ENCODE peak calls at places on chromosomes 7 and 10, in ten cellular contexts. One of them, this sample, is unnamed.

GRCh38 chr7:121485457-121486243 is 89.5 kb upstream of the FAM3C start:
- DNase-seq in foreskin fibroblast: peak
- DNase-seq in suprapubic skin: no peak
- DNase-seq in progenitor cell of endocrine pancreas: no peak
- DNase-seq in breast epithelium: no peak
- DNase-seq in Calu3: no peak
- DNase-seq in CD8-positive, alpha-beta T cell: no peak
- DNase-seq in GM06990: no peak
- DNase-seq in transverse colon: no peak
- DNase-seq in CD4-positive, alpha-beta T cell: no peak
- DNase-seq in this sample: no peak

GRCh38 chr7:4837041-4837813 is 24.6 kb downstream of the PAPOLB start:
- DNase-seq in foreskin fibroblast: peak
- DNase-seq in suprapubic skin: no peak
- DNase-seq in progenitor cell of endocrine pancreas: no peak
- DNase-seq in breast epithelium: peak
- DNase-seq in Calu3: no peak
- DNase-seq in CD8-positive, alpha-beta T cell: no peak
- DNase-seq in GM06990: no peak
- DNase-seq in transverse colon: no peak
- DNase-seq in CD4-positive, alpha-beta T cell: no peak
- DNase-seq in this sample: no peak

GRCh38 chr10:129641982-129642381 is 174.9 kb downstream of the MGMT start:
- DNase-seq in foreskin fibroblast: no peak
- DNase-seq in suprapubic skin: no peak
- DNase-seq in progenitor cell of endocrine pancreas: no peak
- DNase-seq in breast epithelium: no peak
- DNase-seq in Calu3: no peak
- DNase-seq in CD8-positive, alpha-beta T cell: no peak
- DNase-seq in GM06990: no peak
- DNase-seq in transverse colon: no peak
- DNase-seq in CD4-positive, alpha-beta T cell: no peak
- DNase-seq in this sample: no peak

GRCh38 chr7:54788664-54789063 is 29.7 kb upstream of the SEC61G start:
- DNase-seq in foreskin fibroblast: peak
- DNase-seq in suprapubic skin: no peak
- DNase-seq in progenitor cell of endocrine pancreas: no peak
- DNase-seq in breast epithelium: no peak
- DNase-seq in Calu3: peak
- DNase-seq in CD8-positive, alpha-beta T cell: no peak
- DNase-seq in GM06990: no peak
- DNase-seq in transverse colon: peak
- DNase-seq in CD4-positive, alpha-beta T cell: no peak
- DNase-seq in this sample: no peak

GRCh38 chr7:26153823-26154783 is 2.1 kb downstream of the NFE2L3 start:
- DNase-seq in foreskin fibroblast: peak
- DNase-seq in suprapubic skin: peak
- DNase-seq in progenitor cell of endocrine pancreas: no peak
- DNase-seq in breast epithelium: no peak
- DNase-seq in Calu3: peak
- DNase-seq in CD8-positive, alpha-beta T cell: no peak
- DNase-seq in GM06990: no peak
- DNase-seq in transverse colon: peak
- DNase-seq in CD4-positive, alpha-beta T cell: no peak
- DNase-seq in this sample: peak

GRCh38 chr7:76260171-76260703 is 42.2 kb upstream of the HSPB1 start:
- DNase-seq in foreskin fibroblast: peak
- DNase-seq in suprapubic skin: no peak
- DNase-seq in progenitor cell of endocrine pancreas: peak
- DNase-seq in breast epithelium: no peak
- DNase-seq in Calu3: peak
- DNase-seq in CD8-positive, alpha-beta T cell: peak
- DNase-seq in GM06990: peak
- DNase-seq in transverse colon: no peak
- DNase-seq in CD4-positive, alpha-beta T cell: peak
- DNase-seq in this sample: no peak

GRCh38 chr10:128471151-128471550 is 344.9 kb upstream of the MKI67 start:
- DNase-seq in foreskin fibroblast: no peak
- DNase-seq in suprapubic skin: no peak
- DNase-seq in progenitor cell of endocrine pancreas: no peak
- DNase-seq in breast epithelium: no peak
- DNase-seq in Calu3: no peak
- DNase-seq in CD8-positive, alpha-beta T cell: no peak
- DNase-seq in GM06990: no peak
- DNase-seq in transverse colon: no peak
- DNase-seq in CD4-positive, alpha-beta T cell: no peak
- DNase-seq in this sample: no peak

GRCh38 chr7:139619367-139619657 is 95.8 kb downstream of the CLEC2L start:
- DNase-seq in foreskin fibroblast: peak
- DNase-seq in suprapubic skin: no peak
- DNase-seq in progenitor cell of endocrine pancreas: no peak
- DNase-seq in breast epithelium: no peak
- DNase-seq in Calu3: no peak
- DNase-seq in CD8-positive, alpha-beta T cell: no peak
- DNase-seq in GM06990: no peak
- DNase-seq in transverse colon: no peak
- DNase-seq in CD4-positive, alpha-beta T cell: no peak
- DNase-seq in this sample: no peak

GRCh38 chr7:69419928-69420327 is 178.3 kb upstream of the AUTS2 start:
- DNase-seq in foreskin fibroblast: no peak
- DNase-seq in suprapubic skin: no peak
- DNase-seq in progenitor cell of endocrine pancreas: no peak
- DNase-seq in breast epithelium: no peak
- DNase-seq in Calu3: no peak
- DNase-seq in CD8-positive, alpha-beta T cell: no peak
- DNase-seq in GM06990: no peak
- DNase-seq in transverse colon: no peak
- DNase-seq in CD4-positive, alpha-beta T cell: no peak
- DNase-seq in this sample: no peak

GRCh38 chr7:35565927-35566326 is 129.0 kb downstream of the HERPUD2 start:
- DNase-seq in foreskin fibroblast: peak
- DNase-seq in suprapubic skin: no peak
- DNase-seq in progenitor cell of endocrine pancreas: no peak
- DNase-seq in breast epithelium: no peak
- DNase-seq in Calu3: peak
- DNase-seq in CD8-positive, alpha-beta T cell: no peak
- DNase-seq in GM06990: no peak
- DNase-seq in transverse colon: no peak
- DNase-seq in CD4-positive, alpha-beta T cell: no peak
- DNase-seq in this sample: no peak

GRCh38 chr7:131859162-131859821 is 302.9 kb upstream of the PODXL start:
- DNase-seq in foreskin fibroblast: peak
- DNase-seq in suprapubic skin: no peak
- DNase-seq in progenitor cell of endocrine pancreas: peak
- DNase-seq in breast epithelium: peak
- DNase-seq in Calu3: peak
- DNase-seq in CD8-positive, alpha-beta T cell: peak
- DNase-seq in GM06990: peak
- DNase-seq in transverse colon: peak
- DNase-seq in CD4-positive, alpha-beta T cell: peak
- DNase-seq in this sample: no peak

GRCh38 chr10:101217450-101218281 is 11.6 kb downstream of the LBX1 start:
- DNase-seq in foreskin fibroblast: peak
- DNase-seq in suprapubic skin: no peak
- DNase-seq in progenitor cell of endocrine pancreas: peak
- DNase-seq in breast epithelium: no peak
- DNase-seq in Calu3: peak
- DNase-seq in CD8-positive, alpha-beta T cell: no peak
- DNase-seq in GM06990: no peak
- DNase-seq in transverse colon: peak
- DNase-seq in CD4-positive, alpha-beta T cell: no peak
- DNase-seq in this sample: no peak

GRCh38 chr7:143055754-143056153 is 3.6 kb downstream of the OR6V1 start:
- DNase-seq in foreskin fibroblast: no peak
- DNase-seq in suprapubic skin: no peak
- DNase-seq in progenitor cell of endocrine pancreas: no peak
- DNase-seq in breast epithelium: no peak
- DNase-seq in Calu3: no peak
- DNase-seq in CD8-positive, alpha-beta T cell: no peak
- DNase-seq in GM06990: no peak
- DNase-seq in transverse colon: no peak
- DNase-seq in CD4-positive, alpha-beta T cell: no peak
- DNase-seq in this sample: no peak

GRCh38 chr10:70458329-70459060 is 17.0 kb upstream of the NODAL start:
- DNase-seq in foreskin fibroblast: peak
- DNase-seq in suprapubic skin: no peak
- DNase-seq in progenitor cell of endocrine pancreas: peak
- DNase-seq in breast epithelium: peak
- DNase-seq in Calu3: peak
- DNase-seq in CD8-positive, alpha-beta T cell: no peak
- DNase-seq in GM06990: no peak
- DNase-seq in transverse colon: peak
- DNase-seq in CD4-positive, alpha-beta T cell: no peak
- DNase-seq in this sample: peak

GRCh38 chr7:3688842-3689241 is 387.8 kb downstream of the SDK1 start:
- DNase-seq in foreskin fibroblast: no peak
- DNase-seq in suprapubic skin: no peak
- DNase-seq in progenitor cell of endocrine pancreas: no peak
- DNase-seq in breast epithelium: no peak
- DNase-seq in Calu3: no peak
- DNase-seq in CD8-positive, alpha-beta T cell: no peak
- DNase-seq in GM06990: no peak
- DNase-seq in transverse colon: no peak
- DNase-seq in CD4-positive, alpha-beta T cell: no peak
- DNase-seq in this sample: no peak

GRCh38 chr10:77247076-77247561 is 390.5 kb downstream of the KCNMA1 start:
- DNase-seq in foreskin fibroblast: peak
- DNase-seq in suprapubic skin: no peak
- DNase-seq in progenitor cell of endocrine pancreas: no peak
- DNase-seq in breast epithelium: no peak
- DNase-seq in Calu3: no peak
- DNase-seq in CD8-positive, alpha-beta T cell: no peak
- DNase-seq in GM06990: no peak
- DNase-seq in transverse colon: no peak
- DNase-seq in CD4-positive, alpha-beta T cell: no peak
- DNase-seq in this sample: no peak

GRCh38 chr10:71888623-71889387 is 37.8 kb upstream of the PSAP start:
- DNase-seq in foreskin fibroblast: peak
- DNase-seq in suprapubic skin: peak
- DNase-seq in progenitor cell of endocrine pancreas: no peak
- DNase-seq in breast epithelium: peak
- DNase-seq in Calu3: peak
- DNase-seq in CD8-positive, alpha-beta T cell: peak
- DNase-seq in GM06990: peak
- DNase-seq in transverse colon: peak
- DNase-seq in CD4-positive, alpha-beta T cell: peak
- DNase-seq in this sample: peak
- TF ChIP-seq CTCF in foreskin fibroblast: no peak
- TF ChIP-seq CTCF in suprapubic skin: no peak
- TF ChIP-seq CTCF in progenitor cell of endocrine pancreas: peak
- TF ChIP-seq CTCF in breast epithelium: no peak
- TF ChIP-seq CTCF in Calu3: no peak
- TF ChIP-seq CTCF in CD8-positive, alpha-beta T cell: no peak
- TF ChIP-seq CTCF in GM06990: peak
- TF ChIP-seq CTCF in transverse colon: no peak
- TF ChIP-seq CTCF in CD4-positive, alpha-beta T cell: no peak
- TF ChIP-seq CTCF in this sample: peak

GRCh38 chr7:44922351-44922694 is 37.0 kb upstream of the PURB start:
- DNase-seq in foreskin fibroblast: no peak
- DNase-seq in suprapubic skin: no peak
- DNase-seq in progenitor cell of endocrine pancreas: no peak
- DNase-seq in breast epithelium: no peak
- DNase-seq in Calu3: no peak
- DNase-seq in CD8-positive, alpha-beta T cell: no peak
- DNase-seq in GM06990: no peak
- DNase-seq in transverse colon: no peak
- DNase-seq in CD4-positive, alpha-beta T cell: no peak
- DNase-seq in this sample: no peak
- TF ChIP-seq CTCF in foreskin fibroblast: no peak
- TF ChIP-seq CTCF in suprapubic skin: no peak
- TF ChIP-seq CTCF in progenitor cell of endocrine pancreas: no peak
- TF ChIP-seq CTCF in breast epithelium: no peak
- TF ChIP-seq CTCF in Calu3: no peak
- TF ChIP-seq CTCF in CD8-positive, alpha-beta T cell: peak
- TF ChIP-seq CTCF in GM06990: no peak
- TF ChIP-seq CTCF in transverse colon: no peak
- TF ChIP-seq CTCF in CD4-positive, alpha-beta T cell: peak
- TF ChIP-seq CTCF in this sample: peak

DNA sequence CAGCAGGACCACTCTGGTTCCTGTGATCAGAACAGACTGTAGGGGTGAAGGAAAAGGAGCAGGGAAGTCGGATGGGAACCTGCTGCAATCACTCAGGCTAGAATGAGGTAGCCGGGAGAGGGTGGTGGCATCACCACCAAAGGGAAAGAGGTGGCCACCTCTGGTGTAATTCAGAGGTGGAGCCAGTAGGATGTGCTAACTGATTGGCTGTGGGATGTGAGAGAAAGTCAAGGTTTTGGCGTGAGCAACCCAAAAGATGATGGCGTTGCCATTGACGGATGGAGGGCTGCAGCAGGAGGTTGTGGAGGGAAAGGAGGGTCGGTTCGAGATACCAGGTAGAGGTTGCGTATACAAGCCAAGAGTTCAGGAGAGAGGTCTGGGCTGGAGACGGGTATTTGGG is 7.4 kb upstream of the VSIR start:
- DNase-seq in foreskin fibroblast: no peak
- DNase-seq in suprapubic skin: no peak
- DNase-seq in progenitor cell of endocrine pancreas: no peak
- DNase-seq in breast epithelium: no peak
- DNase-seq in Calu3: no peak
- DNase-seq in CD8-positive, alpha-beta T cell: no peak
- DNase-seq in GM06990: no peak
- DNase-seq in transverse colon: no peak
- DNase-seq in CD4-positive, alpha-beta T cell: no peak
- DNase-seq in this sample: no peak
- TF ChIP-seq CTCF in foreskin fibroblast: no peak
- TF ChIP-seq CTCF in suprapubic skin: no peak
- TF ChIP-seq CTCF in progenitor cell of endocrine pancreas: no peak
- TF ChIP-seq CTCF in breast epithelium: no peak
- TF ChIP-seq CTCF in Calu3: no peak
- TF ChIP-seq CTCF in CD8-positive, alpha-beta T cell: no peak
- TF ChIP-seq CTCF in GM06990: no peak
- TF ChIP-seq CTCF in transverse colon: no peak
- TF ChIP-seq CTCF in CD4-positive, alpha-beta T cell: no peak
- TF ChIP-seq CTCF in this sample: no peak

DNA sequence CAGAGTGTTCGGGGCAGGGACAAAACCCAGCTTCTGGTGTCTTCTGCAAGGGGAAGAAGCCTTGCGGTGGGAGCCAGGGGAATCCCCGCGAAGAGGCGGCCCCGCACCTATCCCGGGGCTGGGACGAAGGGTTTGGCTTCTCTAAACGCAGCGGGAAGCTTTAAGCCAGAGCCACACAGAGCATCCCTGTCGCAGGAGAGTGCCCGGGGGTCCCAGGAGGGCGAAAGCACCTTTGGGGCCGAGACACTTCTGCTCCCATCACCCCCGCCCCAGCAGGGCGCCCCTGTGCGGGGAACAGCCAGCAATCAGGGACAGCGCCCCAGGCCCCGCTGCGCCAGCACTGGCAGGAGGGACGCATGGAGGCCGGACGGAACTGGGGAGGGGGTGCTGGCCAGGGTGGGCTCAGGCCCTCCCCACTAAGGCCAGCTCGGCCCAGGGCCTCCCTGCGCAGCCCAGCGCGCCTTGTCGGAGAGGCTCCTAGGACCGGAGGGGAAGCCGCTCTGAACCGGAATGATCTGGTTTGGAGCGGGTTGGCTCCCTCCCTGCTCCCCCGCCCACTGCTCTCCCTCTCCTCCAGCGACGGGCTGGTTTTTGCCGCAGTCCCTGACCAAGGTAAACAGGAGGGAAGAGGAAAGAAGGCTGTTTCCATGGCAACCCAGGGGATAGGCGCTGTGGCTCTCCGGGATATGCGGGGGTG is 63.9 kb downstream of the TMEM209 start:
- DNase-seq in foreskin fibroblast: peak
- DNase-seq in suprapubic skin: no peak
- DNase-seq in progenitor cell of endocrine pancreas: peak
- DNase-seq in breast epithelium: peak
- DNase-seq in Calu3: peak
- DNase-seq in CD8-positive, alpha-beta T cell: peak
- DNase-seq in GM06990: no peak
- DNase-seq in transverse colon: peak
- DNase-seq in CD4-positive, alpha-beta T cell: peak
- DNase-seq in this sample: no peak
- TF ChIP-seq CTCF in foreskin fibroblast: no peak
- TF ChIP-seq CTCF in suprapubic skin: no peak
- TF ChIP-seq CTCF in progenitor cell of endocrine pancreas: peak
- TF ChIP-seq CTCF in breast epithelium: no peak
- TF ChIP-seq CTCF in Calu3: no peak
- TF ChIP-seq CTCF in CD8-positive, alpha-beta T cell: no peak
- TF ChIP-seq CTCF in GM06990: no peak
- TF ChIP-seq CTCF in transverse colon: no peak
- TF ChIP-seq CTCF in CD4-positive, alpha-beta T cell: no peak
- TF ChIP-seq CTCF in this sample: no peak